ENCODE peak calls at places on chromosome 21, in four cellular contexts. B is foreskin fibroblast, W is left lung, F is fibroblast of mammary gland. H is an unnamed sample.

GRCh38 chr21:35925497-35925896 is 134.8 kb downstream of the SETD4 start:
- DNase-seq in B (peak; percentile 22), W (peak; percentile 36), F (peak; percentile 80), H (no peak)

GRCh38 chr21:42102063-42102462 is 30.9 kb downstream of the UMODL1 start:
- DNase-seq in B (no peak), W (no peak), F (no peak), H (no peak)

GRCh38 chr21:36926989-36927695 is 39.3 kb downstream of the HLCS start:
- DNase-seq in B (no peak), W (no peak), F (no peak), H (no peak)

GRCh38 chr21:35163381-35163780 is 114.3 kb upstream of the RUNX1 start:
- DNase-seq in B (peak; percentile 73), W (no peak), F (peak; percentile 60), H (no peak)

GRCh38 chr21:41149199-41149598 is 18.8 kb upstream of the BACE2 start:
- DNase-seq in B (no peak), W (no peak), F (no peak), H (no peak)

GRCh38 chr21:34031835-34032370 is 41.5 kb upstream of the MRPS6 start:
- DNase-seq in B (no peak), W (no peak), F (no peak), H (no peak)

GRCh38 chr21:33691945-33692594 is 49.8 kb downstream of the ITSN1 start:
- DNase-seq in B (no peak), W (no peak), F (no peak), H (no peak)

GRCh38 chr21:16366207-16366606 is 636.4 kb downstream of the USP25 start:
- DNase-seq in B (no peak), W (no peak), F (no peak), H (no peak)

GRCh38 chr21:16287060-16287459 is 557.3 kb downstream of the USP25 start:
- DNase-seq in B (no peak), W (no peak), F (no peak), H (no peak)

GRCh38 chr21:26939532-26940181 is 27.2 kb downstream of the ADAMTS5 start:
- DNase-seq in B (peak; percentile 72), W (no peak), F (peak; percentile 88), H (no peak)

GRCh38 chr21:32463367-32463766 is 50.9 kb downstream of the EVA1C start:
- DNase-seq in B (peak; percentile 59), W (no peak), F (peak; percentile 73), H (no peak)

GRCh38 chr21:30713786-30714185 is 4.8 kb downstream of the KRTAP21-3 start:
- DNase-seq in B (no peak), W (no peak), F (no peak), H (no peak)

GRCh38 chr21:25183577-25183976 is 423.7 kb downstream of the MRPL39 start:
- DNase-seq in B (no peak), W (no peak), F (no peak), H (no peak)

GRCh38 chr21:25175938-25176337 is 431.3 kb downstream of the MRPL39 start:
- DNase-seq in B (no peak), W (no peak), F (no peak), H (no peak)

GRCh38 chr21:25176637-25177412 is 430.5 kb downstream of the MRPL39 start:
- DNase-seq in B (no peak), W (no peak), F (no peak), H (no peak)

DNA sequence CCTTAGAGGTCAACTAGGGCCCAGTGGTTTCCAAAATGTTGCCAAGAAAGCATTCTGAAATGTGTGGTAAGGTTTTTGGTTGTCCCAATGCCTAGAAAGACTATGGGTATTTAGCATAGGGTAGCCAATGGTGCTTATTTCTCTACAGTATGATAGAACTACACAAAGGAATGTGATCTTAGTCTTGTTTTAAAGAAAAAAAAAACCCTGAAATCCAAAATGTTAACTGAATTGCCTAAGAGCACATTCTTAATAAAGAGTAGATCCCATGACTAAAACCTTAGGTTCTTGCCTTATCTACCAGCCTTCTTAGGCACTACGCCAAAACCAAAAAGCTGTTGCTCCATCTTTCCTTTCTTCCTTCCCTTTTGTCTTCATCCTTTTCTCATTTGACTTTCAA is 428.2 kb downstream of the MRPL39 start:
- DNase-seq in B (no peak), W (no peak), F (no peak), H (no peak)
- TF ChIP-seq CTCF in B (no peak), W (no peak), F (no peak), H (no peak)

GRCh38 chr21:38805282-38806152 is at the start of gene ETS2:
- DNase-seq in B (peak; percentile 95), W (peak; percentile 96), F (peak; percentile 88), H (peak; percentile 57)

GRCh38 chr21:38804030-38804616 is 1.6 kb upstream of the ETS2 start:
- DNase-seq in B (no peak), W (no peak), F (no peak), H (no peak)

GRCh38 chr21:38803075-38803474 is 2.7 kb upstream of the ETS2 start:
- DNase-seq in B (no peak), W (no peak), F (no peak), H (no peak)

GRCh38 chr21:38806153-38806941 is 618 bp downstream of the ETS2 start:
- DNase-seq in B (peak; percentile 38), W (peak; percentile 46), F (no peak), H (peak; percentile 56)

GRCh38 chr21:38804617-38805281 is 980 bp upstream of the ETS2 start:
- DNase-seq in B (peak; percentile 78), W (peak; percentile 80), F (peak; percentile 58), H (peak; percentile 47)
- TF ChIP-seq CTCF in B (peak; percentile 26), W (peak; percentile 35), F (peak; percentile 40), H (no peak)

DNA sequence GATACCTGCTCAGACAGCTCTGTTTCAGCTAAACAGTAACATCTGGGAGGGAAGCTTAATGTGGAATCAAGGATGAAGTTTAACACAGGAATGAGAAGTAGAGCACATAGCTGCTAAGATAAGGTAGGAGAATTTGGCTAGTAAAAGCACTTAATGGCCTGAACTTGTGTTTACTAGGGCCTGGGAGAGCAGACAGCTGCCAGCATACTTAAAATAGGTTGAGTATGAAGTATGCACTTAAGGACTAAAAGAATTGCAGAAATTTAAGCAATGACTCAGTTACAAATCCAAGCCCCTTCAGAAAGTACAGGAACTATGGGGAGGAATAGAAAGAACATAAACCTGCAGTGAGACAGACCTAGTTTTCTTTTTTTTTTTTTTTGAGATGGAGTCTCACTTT is 53.0 kb downstream of the BACH1 start:
- DNase-seq in B (peak; percentile 45), W (no peak), F (no peak), H (no peak)
- TF ChIP-seq CTCF in B (no peak), W (no peak), F (no peak), H (no peak)

GRCh38 chr21:39087976-39088370 is 95.3 kb downstream of the PSMG1 start:
- DNase-seq in B (no peak), W (no peak), F (no peak), H (no peak)

GRCh38 chr21:39087238-39087975 is 95.8 kb downstream of the PSMG1 start:
- DNase-seq in B (peak; percentile 26), W (no peak), F (no peak), H (no peak)

GRCh38 chr21:39085843-39086415 is 97.3 kb downstream of the PSMG1 start:
- DNase-seq in B (no peak), W (no peak), F (no peak), H (no peak)

GRCh38 chr21:39086547-39086946 is 96.7 kb downstream of the PSMG1 start:
- DNase-seq in B (no peak), W (no peak), F (no peak), H (no peak)

GRCh38 chr21:39088831-39089380 is 94.3 kb downstream of the PSMG1 start:
- DNase-seq in B (peak; percentile 34), W (no peak), F (peak; percentile 82), H (no peak)
- TF ChIP-seq CTCF in B (no peak), W (no peak), F (no peak), H (no peak)

H was measured in mesothelial cell of epicardium.